ENCODE peak calls at places on chromosomes 12 and 14, in four cellular contexts. B is PC-3, E is HL-60, V is GM23338. G is an unnamed sample.
A peak's percentile ranks its signal among the peaks of the same experiment; 100 is the strongest.

GRCh38 chr14:103594265-103594664 is 31.5 kb downstream of the COA8 start:
- DNase-seq in B (peak; percentile 96), E (no peak), V (peak; percentile 51), G (no peak)

GRCh38 chr14:34867199-34867598 is 8.0 kb downstream of the BAZ1A start:
- DNase-seq in B (no peak), E (no peak), V (no peak), G (no peak)

GRCh38 chr14:54606178-54606577 is 39.2 kb downstream of the SAMD4A start:
- DNase-seq in B (no peak), E (no peak), V (peak; percentile 59), G (no peak)

GRCh38 chr12:96081596-96081995 is 46.2 kb upstream of the LTA4H start:
- DNase-seq in B (no peak), E (no peak), V (no peak), G (no peak)

GRCh38 chr12:73124480-73124879 is 852.3 kb downstream of the TRHDE start:
- DNase-seq in B (no peak), E (no peak), V (no peak), G (no peak)

GRCh38 chr12:94172973-94173372 is 24.6 kb downstream of the PLXNC1 start:
- DNase-seq in B (peak; percentile 60), E (peak; percentile 70), V (no peak), G (no peak)

GRCh38 chr14:73059326-73059725 is 992 bp downstream of the RBM25 start:
- DNase-seq in B (no peak), E (no peak), V (no peak), G (no peak)

GRCh38 chr12:83843531-83843930 is 1069.1 kb downstream of the SLC6A15 start:
- DNase-seq in B (no peak), E (no peak), V (no peak), G (no peak)

GRCh38 chr12:11688379-11688778 is 38.9 kb downstream of the ETV6 start:
- DNase-seq in B (no peak), E (no peak), V (no peak), G (no peak)

GRCh38 chr14:88993946-88994345 is 169.5 kb downstream of the TTC8 start:
- DNase-seq in B (peak; percentile 89), E (no peak), V (no peak), G (no peak)

GRCh38 chr12:21828779-21829178 is 54.3 kb upstream of the KCNJ8 start:
- DNase-seq in B (no peak), E (no peak), V (no peak), G (no peak)

GRCh38 chr12:94740601-94741362 is 90.4 kb upstream of the TMCC3 start:
- DNase-seq in B (no peak), E (no peak), V (peak; percentile 81), G (no peak)

GRCh38 chr12:19138551-19139344 is 9.2 kb downstream of the PLEKHA5 start:
- DNase-seq in B (peak; percentile 35), E (no peak), V (no peak), G (no peak)

GRCh38 chr12:25994252-25994651 is 35.8 kb downstream of the RASSF8 start:
- DNase-seq in B (peak; percentile 15), E (no peak), V (no peak), G (no peak)

GRCh38 chr12:57087689-57088441 is 1.0 kb upstream of the NAB2 start:
- DNase-seq in B (peak; percentile 92), E (no peak), V (peak; percentile 92), G (peak; percentile 95)

GRCh38 chr14:64762044-64763034 is 58.1 kb downstream of the PLEKHG3 start:
- DNase-seq in B (peak; percentile 93), E (no peak), V (no peak), G (peak; percentile 92)

GRCh38 chr14:50821471-50822464 is 9.2 kb downstream of the NIN start:
- DNase-seq in B (no peak), E (peak; percentile 89), V (peak; percentile 55), G (no peak)

GRCh38 chr12:122420471-122421262 is 1.8 kb downstream of the CLIP1 start:
- DNase-seq in B (no peak), E (no peak), V (no peak), G (peak; percentile 62)
- H3K4me3 ChIP-seq in B (peak overlapping the region; percentile 86), E (peak overlapping the region; percentile 88), V (peak overlapping the region; percentile 90), G (peak overlapping the region; percentile 89)

GRCh38 chr12:109439181-109439580 is 37.9 kb downstream of the KCTD10 start:
- DNase-seq in B (no peak), E (no peak), V (no peak), G (no peak)

GRCh38 chr12:109435428-109436180 is 41.5 kb downstream of the KCTD10 start:
- DNase-seq in B (no peak), E (no peak), V (peak; percentile 21), G (no peak)

GRCh38 chr12:109434556-109434955 is 42.5 kb downstream of the KCTD10 start:
- DNase-seq in B (no peak), E (no peak), V (no peak), G (no peak)

GRCh38 chr12:109433618-109434017 is 43.5 kb downstream of the KCTD10 start:
- DNase-seq in B (no peak), E (no peak), V (peak; percentile 58), G (no peak)

GRCh38 chr12:109436181-109436546 is 40.9 kb downstream of the KCTD10 start:
- DNase-seq in B (no peak), E (no peak), V (no peak), G (no peak)
- H3K4me3 ChIP-seq in B (no peak overlapping the region), E (no peak overlapping the region), V (no peak overlapping the region), G (no peak overlapping the region)

GRCh38 chr14:90812109-90812508 is 4.1 kb downstream of the TTC7B start:
- DNase-seq in B (no peak), E (no peak), V (no peak), G (no peak)

GRCh38 chr14:90816686-90817436 is 631 bp upstream of the TTC7B start:
- DNase-seq in B (no peak), E (no peak), V (no peak), G (no peak)

GRCh38 chr14:90815817-90816662 is at the start of gene TTC7B:
- DNase-seq in B (peak; percentile 50), E (no peak), V (peak; percentile 72), G (peak; percentile 86)

GRCh38 chr14:90815567-90815816 is 738 bp downstream of the TTC7B start:
- DNase-seq in B (no peak), E (no peak), V (no peak), G (no peak)

GRCh38 chr14:90814806-90815566 is 1.2 kb downstream of the TTC7B start:
- DNase-seq in B (no peak), E (no peak), V (no peak), G (no peak)
- H3K4me3 ChIP-seq in B (peak overlapping the region; percentile 91), E (no peak overlapping the region), V (peak overlapping the region; percentile 69), G (peak overlapping the region; percentile 97)

GRCh38 chr14:74946659-74947281 is 8.6 kb downstream of the PGF start:
- DNase-seq in B (no peak), E (no peak), V (no peak), G (peak; percentile 59)
- H3K4me3 ChIP-seq in B (peak overlapping the region; percentile 6), E (no peak overlapping the region), V (no peak overlapping the region), G (no peak overlapping the region)

GRCh38 chr14:60095781-60096450 is 4.2 kb downstream of the PCNX4 start:
- DNase-seq in B (peak; percentile 79), E (no peak), V (no peak), G (no peak)
- H3K4me3 ChIP-seq in B (no peak overlapping the region), E (no peak overlapping the region), V (no peak overlapping the region), G (no peak overlapping the region)

DNA sequence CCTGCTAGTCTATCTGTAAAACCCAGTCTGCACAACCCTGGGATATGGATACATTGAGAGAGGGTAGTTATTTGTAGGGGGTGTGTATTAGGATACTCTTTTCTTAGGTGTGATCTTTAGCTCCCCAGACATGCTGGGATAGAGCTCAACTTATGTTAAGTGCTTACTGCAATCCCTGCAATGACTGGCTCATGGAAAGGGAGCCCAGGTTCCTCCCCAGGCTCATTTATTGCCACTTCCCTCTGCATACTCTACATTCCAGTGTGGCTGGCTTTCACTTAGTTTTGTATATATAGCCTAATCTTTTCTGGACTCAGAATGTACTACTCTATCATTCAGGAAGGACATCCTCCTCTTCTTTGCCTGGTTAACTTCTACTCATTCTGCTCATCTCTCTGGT is 172.0 kb downstream of the SYT10 start:
- DNase-seq in B (no peak), E (no peak), V (no peak), G (no peak)
- H3K4me3 ChIP-seq in B (no peak overlapping the region), E (no peak overlapping the region), V (no peak overlapping the region), G (no peak overlapping the region)

GRCh38 chr14:74954947-74955228 is 509 bp downstream of the PGF start:
- DNase-seq in B (no peak), E (no peak), V (no peak), G (no peak)

GRCh38 chr14:74956280-74957072 is 1.1 kb upstream of the PGF start:
- DNase-seq in B (no peak), E (no peak), V (no peak), G (peak; percentile 26)

GRCh38 chr14:74954232-74954946 is 1.0 kb downstream of the PGF start:
- DNase-seq in B (no peak), E (no peak), V (no peak), G (peak; percentile 72)

GRCh38 chr14:74956000-74956279 is 543 bp upstream of the PGF start:
- DNase-seq in B (no peak), E (no peak), V (no peak), G (no peak)

DNA sequence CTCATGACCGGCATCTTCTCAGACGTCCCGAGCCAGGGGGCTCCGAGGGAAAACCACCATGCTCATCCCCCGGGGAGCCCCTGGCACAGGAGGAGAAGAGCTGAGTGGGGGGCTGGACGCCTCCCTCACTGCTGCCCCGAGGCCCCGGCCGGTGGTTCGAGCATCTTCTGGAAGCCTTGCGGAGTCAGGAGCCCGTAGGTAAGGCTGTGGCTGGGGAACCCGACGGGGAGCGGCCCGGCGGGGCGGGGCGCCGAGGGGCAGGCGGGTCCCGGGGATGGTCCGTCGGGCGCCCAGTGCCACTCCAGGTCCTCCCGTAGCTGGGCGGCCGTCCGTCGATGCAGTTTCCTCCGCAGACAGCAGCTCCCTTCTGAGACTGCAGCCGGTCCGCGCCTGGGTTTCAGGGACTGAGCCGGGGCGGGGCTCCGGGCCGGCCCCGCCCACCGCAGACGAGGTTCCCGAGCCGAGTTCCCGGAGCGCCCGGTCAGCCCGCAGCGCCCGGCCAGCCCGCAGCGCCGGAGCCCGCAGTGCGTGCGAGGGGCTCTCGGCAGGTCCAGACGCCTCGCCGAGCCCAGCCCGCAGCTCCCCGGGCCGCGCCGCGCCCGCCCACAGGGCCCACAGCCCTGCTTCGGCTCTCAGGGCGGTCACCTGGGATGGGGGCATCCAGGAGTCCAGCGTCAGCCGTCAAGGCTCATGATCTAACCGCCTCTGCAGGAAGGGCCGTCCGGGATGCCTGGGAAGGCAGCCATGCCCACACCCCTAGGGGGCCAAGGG is at the start of gene PGF:
- DNase-seq in B (peak; percentile 15), E (no peak), V (peak; percentile 80), G (peak; percentile 92)
- H3K4me3 ChIP-seq in B (peak within 1 kb of the TSS; percentile 56), E (peak within 1 kb of the TSS; percentile 30), V (peak within 1 kb of the TSS; percentile 76), G (peak within 1 kb of the TSS; percentile 15)

GRCh38 chr14:20427231-20428009 is 8.5 kb downstream of the KLHL33 start:
- DNase-seq in B (peak; percentile 61), E (peak; percentile 74), V (no peak), G (no peak)
- H3K4me3 ChIP-seq in B (no peak overlapping the region), E (peak overlapping the region; percentile 34), V (no peak overlapping the region), G (no peak overlapping the region)

DNA sequence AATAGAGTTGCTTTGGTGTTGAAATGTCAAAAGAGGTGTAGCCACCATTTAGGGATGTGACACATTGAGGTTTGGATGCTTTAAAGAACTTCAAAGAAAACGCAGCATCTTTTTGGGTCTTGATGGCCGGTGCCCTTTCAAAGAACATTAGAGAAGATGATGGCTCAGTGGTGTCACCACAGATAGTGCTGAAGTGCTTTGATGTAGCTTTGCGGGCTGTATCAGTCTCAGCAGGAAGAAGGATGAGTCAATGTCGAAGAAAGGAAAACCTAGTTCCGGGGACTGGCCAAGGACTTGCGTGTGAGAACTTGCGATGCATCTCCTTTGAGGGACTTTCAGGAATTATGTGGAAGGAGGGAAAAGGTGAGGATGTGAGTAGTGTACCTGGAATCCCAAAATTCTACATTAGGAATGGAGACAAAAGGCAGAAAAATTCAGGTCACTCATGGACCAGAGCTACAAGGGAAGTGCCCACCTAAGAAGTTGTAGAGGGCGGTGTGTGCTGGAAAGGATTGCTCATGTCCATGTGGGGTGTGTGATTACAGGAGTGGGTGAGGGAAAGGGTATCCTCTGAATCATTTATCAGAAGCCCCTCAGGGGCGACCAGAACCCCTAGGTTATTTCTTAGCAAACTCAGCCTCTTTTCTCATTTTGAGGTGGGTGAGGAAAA is 39.7 kb upstream of the GZMB start:
- DNase-seq in B (no peak), E (no peak), V (no peak), G (no peak)
- H3K4me3 ChIP-seq in B (no peak overlapping the region), E (no peak overlapping the region), V (no peak overlapping the region), G (no peak overlapping the region)